ENCODE peak calls at places on chromosome 16, in five cellular contexts. R is kidney epithelial cell, M is fibroblast of lung, I is IMR-90, N is MM.1S. U is an unnamed sample.
A peak's percentile ranks its signal among the peaks of the same experiment; 100 is the strongest.

GRCh38 chr16:68070811-68071546 is 14.2 kb upstream of the NFATC3 start:
- DNase-seq in R (no peak), M (no peak), I (no peak), N (no peak), U (peak; percentile 23)

GRCh38 chr16:74291577-74292208 is 4.9 kb upstream of the PSMD7 start:
- DNase-seq in R (no peak), M (peak; percentile 15), I (peak; percentile 49), N (no peak), U (peak; percentile 99)

GRCh38 chr16:11679941-11680911 is 12.0 kb downstream of the SNN start:
- DNase-seq in R (no peak), M (no peak), I (no peak), N (peak; percentile 41), U (no peak)

GRCh38 chr16:23435500-23435899 is 17.5 kb downstream of the COG7 start:
- DNase-seq in R (no peak), M (peak; percentile 36), I (peak; percentile 48), N (peak; percentile 79), U (peak; percentile 62)

GRCh38 chr16:23859713-23860269 is 24.0 kb downstream of the PRKCB start:
- DNase-seq in R (no peak), M (no peak), I (no peak), N (no peak), U (no peak)

GRCh38 chr16:67255553-67256030 is 6.8 kb downstream of the SLC9A5 start:
- DNase-seq in R (no peak), M (no peak), I (no peak), N (no peak), U (no peak)

GRCh38 chr16:25108054-25108453 is 3.5 kb upstream of the LCMT1 start:
- DNase-seq in R (no peak), M (no peak), I (no peak), N (peak; percentile 40), U (no peak)

GRCh38 chr16:21104124-21104860 is 46.4 kb downstream of the DNAH3 start:
- DNase-seq in R (peak; percentile 58), M (peak; percentile 90), I (peak; percentile 68), N (no peak), U (no peak)

GRCh38 chr16:11390573-11391495 is 45.6 kb downstream of the RMI2 start:
- DNase-seq in R (no peak), M (no peak), I (no peak), N (no peak), U (peak; percentile 49)

GRCh38 chr16:67668495-67669157 is 2.0 kb downstream of the C16orf86 start:
- DNase-seq in R (no peak), M (no peak), I (no peak), N (no peak), U (no peak)

GRCh38 chr16:20611975-20612471 is 35.9 kb upstream of the ACSM2B start:
- DNase-seq in R (no peak), M (no peak), I (no peak), N (no peak), U (no peak)

GRCh38 chr16:88785106-88785924 is at the start of gene PIEZO1:
- DNase-seq in R (no peak), M (peak; percentile 47), I (peak; percentile 52), N (peak; percentile 49), U (peak; percentile 68)

GRCh38 chr16:73024571-73025105 is 23.3 kb downstream of the ZFHX3 start:
- DNase-seq in R (no peak), M (no peak), I (no peak), N (no peak), U (no peak)

GRCh38 chr16:70737377-70738082 is 51.7 kb upstream of the MTSS2 start:
- DNase-seq in R (no peak), M (peak; percentile 80), I (peak; percentile 99), N (peak; percentile 98), U (peak; percentile 60)

GRCh38 chr16:30060354-30061194 is 5.0 kb upstream of the ALDOA start:
- DNase-seq in R (no peak), M (no peak), I (no peak), N (no peak), U (no peak)

GRCh38 chr16:87115646-87116045 is 201.5 kb downstream of the C16orf95 start:
- DNase-seq in R (no peak), M (no peak), I (no peak), N (no peak), U (peak; percentile 19)

GRCh38 chr16:3578121-3578520 is 918 bp upstream of the NLRC3 start:
- DNase-seq in R (no peak), M (no peak), I (no peak), N (no peak), U (no peak)

GRCh38 chr16:84487358-84487757 is 17.1 kb downstream of the MEAK7 start:
- DNase-seq in R (no peak), M (no peak), I (no peak), N (no peak), U (no peak)

GRCh38 chr16:81326971-81327370 is 12.2 kb downstream of the GAN start:
- DNase-seq in R (no peak), M (no peak), I (no peak), N (no peak), U (no peak)

GRCh38 chr16:12517310-12517694 is 286.4 kb downstream of the CPPED1 start:
- DNase-seq in R (no peak), M (no peak), I (no peak), N (no peak), U (no peak)

GRCh38 chr16:63652091-63652490 is 1469.8 kb downstream of the CDH11 start:
- DNase-seq in R (no peak), M (no peak), I (no peak), N (no peak), U (no peak)

GRCh38 chr16:1048442-1049112 is 24.0 kb upstream of the SSTR5 start:
- DNase-seq in R (no peak), M (peak; percentile 17), I (peak; percentile 16), N (no peak), U (no peak)

GRCh38 chr16:5455110-5455509 is 357.5 kb upstream of the EEF2KMT start:
- DNase-seq in R (no peak), M (no peak), I (no peak), N (no peak), U (no peak)

GRCh38 chr16:67845291-67846062 is 1.3 kb upstream of the NUTF2 start:
- DNase-seq in R (no peak), M (no peak), I (no peak), N (no peak), U (no peak)

GRCh38 chr16:53024045-53024444 is 28.7 kb downstream of the CHD9NB start:
- DNase-seq in R (no peak), M (no peak), I (no peak), N (no peak), U (peak; percentile 38)

GRCh38 chr16:6362321-6362720 is 970.3 kb upstream of the RBFOX1 start:
- DNase-seq in R (no peak), M (no peak), I (no peak), N (no peak), U (no peak)

GRCh38 chr16:69169051-69169450 is 17.9 kb upstream of the SNTB2 start:
- DNase-seq in R (no peak), M (no peak), I (no peak), N (no peak), U (no peak)

GRCh38 chr16:74999208-74999682 is 421 bp downstream of the ZNRF1 start:
- DNase-seq in R (no peak), M (peak; percentile 25), I (no peak), N (no peak), U (peak; percentile 9)

GRCh38 chr16:24164402-24164801 is 91.7 kb upstream of the CACNG3 start:
- DNase-seq in R (no peak), M (no peak), I (no peak), N (no peak), U (no peak)

GRCh38 chr16:55248494-55248893 is 75.5 kb upstream of the IRX6 start:
- DNase-seq in R (no peak), M (no peak), I (no peak), N (no peak), U (no peak)

GRCh38 chr16:55030944-55031343 is 100.3 kb downstream of the IRX5 start:
- DNase-seq in R (no peak), M (no peak), I (no peak), N (no peak), U (no peak)

GRCh38 chr16:80819988-80820387 is 15.6 kb upstream of the CDYL2 start:
- DNase-seq in R (no peak), M (no peak), I (no peak), N (no peak), U (no peak)

GRCh38 chr16:20377181-20377580 is 24.7 kb upstream of the UMOD start:
- DNase-seq in R (no peak), M (no peak), I (no peak), N (no peak), U (no peak)

DNA sequence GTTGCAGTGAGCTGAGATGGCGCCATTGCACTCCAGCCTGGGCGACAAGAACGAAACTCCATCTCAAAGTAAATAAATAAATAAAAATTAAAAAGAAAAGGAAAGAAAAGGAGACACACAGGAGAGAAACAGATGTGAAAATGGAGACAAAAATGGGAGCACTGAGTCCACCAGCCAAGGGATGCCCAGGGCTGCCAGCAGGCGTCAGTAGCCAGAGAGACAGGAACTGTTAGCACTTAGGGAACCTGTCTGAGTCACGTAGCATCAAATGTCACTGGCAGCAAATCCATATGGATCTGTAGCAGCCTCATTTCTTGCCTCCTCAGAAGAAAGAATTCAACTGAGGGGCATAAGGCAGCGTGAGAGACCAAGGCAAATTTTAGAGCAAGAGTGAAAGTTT is 79.7 kb downstream of the CYLD start:
- DNase-seq in R (no peak), M (no peak), I (peak; percentile 23), N (no peak), U (peak; percentile 57)
- TF ChIP-seq CTCF in R (no peak), M (no peak), I (peak; percentile 6), N (no peak), U (peak; percentile 43)

DNA sequence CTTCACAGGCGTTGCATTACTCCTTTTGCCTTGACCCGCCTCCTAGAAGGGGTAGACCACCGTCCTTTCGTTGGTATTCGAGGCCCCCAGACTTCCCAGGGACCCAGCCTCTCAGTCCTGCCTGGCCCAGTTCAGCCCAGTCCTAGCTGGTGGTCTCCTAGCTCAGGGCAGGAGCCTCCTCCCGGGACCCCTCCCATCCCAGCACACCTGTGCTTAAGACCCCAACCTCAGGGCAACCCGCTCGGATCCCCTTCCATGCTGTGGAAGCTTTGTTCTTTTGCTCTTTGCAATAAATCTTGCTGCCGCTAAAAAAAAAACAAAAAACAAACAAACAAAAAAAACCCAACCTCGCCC is 842 bp downstream of the PYDC1 start:
- DNase-seq in R (no peak), M (no peak), I (no peak), N (no peak), U (no peak)
- H3K4me3 ChIP-seq in R (no peak overlapping the region), M (no peak overlapping the region), I (no peak overlapping the region), N (no peak overlapping the region), U (no peak overlapping the region)

DNA sequence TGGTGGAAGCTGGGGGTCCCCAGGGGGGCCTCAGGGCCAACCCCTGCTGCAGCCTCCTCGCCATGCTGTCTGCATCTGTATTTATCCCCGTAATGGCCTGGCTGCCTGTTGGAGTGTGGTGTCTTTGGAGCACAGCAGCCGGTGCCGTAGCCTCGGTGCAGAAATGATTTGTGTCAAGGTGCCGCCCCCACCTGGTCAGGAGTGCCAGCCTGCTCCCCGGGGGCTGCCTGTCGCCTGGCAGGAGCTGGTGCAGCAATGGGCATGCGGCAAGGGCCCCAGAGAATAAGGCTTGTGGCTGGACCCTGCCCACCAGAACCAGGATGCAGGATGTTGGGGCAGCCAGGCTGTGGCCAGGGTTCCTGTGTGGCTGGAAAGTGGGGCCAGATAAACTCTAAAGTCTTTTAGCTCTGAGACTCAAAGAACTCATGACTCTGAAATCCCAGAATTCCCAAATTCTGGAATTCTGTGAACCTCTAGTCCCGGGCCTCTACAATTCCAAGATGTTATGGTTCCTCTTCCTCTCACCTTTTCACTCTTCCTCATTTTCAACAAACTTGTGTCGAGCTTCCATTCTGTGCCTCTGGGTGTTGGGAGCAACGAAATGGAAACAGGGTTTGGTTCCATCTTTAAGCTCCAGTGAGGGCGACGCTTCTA is 5.9 kb downstream of the CPNE2 start:
- DNase-seq in R (no peak), M (no peak), I (no peak), N (no peak), U (no peak)
- TF ChIP-seq CTCF in R (no peak), M (no peak), I (no peak), N (no peak), U (no peak)

GRCh38 chr16:85530370-85530739 is 82.8 kb upstream of the GSE1 start:
- DNase-seq in R (no peak), M (no peak), I (no peak), N (no peak), U (no peak)
- H3K4me3 ChIP-seq in R (no peak overlapping the region), M (no peak overlapping the region), I (no peak overlapping the region), N (no peak overlapping the region), U (no peak overlapping the region)